ENCODE peak calls at places on chromosomes 3 and 15, in four cellular contexts. One of them, this sample, is unnamed.

GRCh38 chr15:72599855-72600464 is 54.5 kb upstream of the GOLGA6B start:
- DNase-seq in lower leg skin: no peak
- DNase-seq in mesothelial cell of epicardium: no peak
- DNase-seq in left colon: no peak
- DNase-seq in this sample: no peak

GRCh38 chr3:139764069-139764905 is 86.5 kb upstream of the NMNAT3 start:
- DNase-seq in mesothelial cell of epicardium: no peak
- DNase-seq in lower leg skin: no peak
- DNase-seq in left colon: no peak
- DNase-seq in this sample: no peak

GRCh38 chr15:48358681-48359152 is 27.5 kb downstream of the DUT start:
- DNase-seq in mesothelial cell of epicardium: no peak
- DNase-seq in lower leg skin: no peak
- DNase-seq in left colon: no peak
- DNase-seq in this sample: no peak

GRCh38 chr3:60755094-60755493 is 496.2 kb downstream of the FHIT start:
- DNase-seq in left colon: no peak
- DNase-seq in mesothelial cell of epicardium: no peak
- DNase-seq in lower leg skin: no peak
- DNase-seq in this sample: peak

GRCh38 chr3:128448491-128448890 is 18.2 kb downstream of the DNAJB8 start:
- DNase-seq in mesothelial cell of epicardium: no peak
- DNase-seq in lower leg skin: no peak
- DNase-seq in left colon: no peak
- DNase-seq in this sample: no peak

GRCh38 chr3:116148881-116149530 is 296.3 kb downstream of the LSAMP start:
- DNase-seq in left colon: no peak
- DNase-seq in mesothelial cell of epicardium: no peak
- DNase-seq in lower leg skin: no peak
- DNase-seq in this sample: no peak

GRCh38 chr3:170699158-170700053 is 113.5 kb upstream of the SLC7A14 start:
- DNase-seq in lower leg skin: no peak
- DNase-seq in mesothelial cell of epicardium: no peak
- DNase-seq in left colon: no peak
- DNase-seq in this sample: no peak

GRCh38 chr3:12325594-12326295 is 36.9 kb downstream of the PPARG start:
- DNase-seq in lower leg skin: no peak
- DNase-seq in left colon: no peak
- DNase-seq in mesothelial cell of epicardium: no peak
- DNase-seq in this sample: no peak

GRCh38 chr3:33318709-33319380 is 41.6 kb downstream of the FBXL2 start:
- DNase-seq in left colon: no peak
- DNase-seq in lower leg skin: no peak
- DNase-seq in mesothelial cell of epicardium: no peak
- DNase-seq in this sample: no peak

GRCh38 chr3:143016321-143016972 is 15.1 kb downstream of the U2SURP start:
- DNase-seq in lower leg skin: no peak
- DNase-seq in mesothelial cell of epicardium: no peak
- DNase-seq in left colon: no peak
- DNase-seq in this sample: no peak

GRCh38 chr3:90091557-90091956 is 984.1 kb downstream of the EPHA3 start:
- DNase-seq in mesothelial cell of epicardium: no peak
- DNase-seq in lower leg skin: no peak
- DNase-seq in left colon: no peak
- DNase-seq in this sample: no peak

GRCh38 chr15:62874933-62875625 is 167.5 kb upstream of the TPM1 start:
- DNase-seq in mesothelial cell of epicardium: no peak
- DNase-seq in lower leg skin: no peak
- DNase-seq in left colon: peak
- DNase-seq in this sample: no peak

GRCh38 chr15:68431792-68432401 is at the start of gene ITGA11:
- DNase-seq in left colon: peak
- DNase-seq in mesothelial cell of epicardium: peak
- DNase-seq in lower leg skin: peak
- DNase-seq in this sample: no peak

GRCh38 chr3:64253689-64254088 is 28.4 kb upstream of the PRICKLE2 start:
- DNase-seq in lower leg skin: no peak
- DNase-seq in left colon: no peak
- DNase-seq in mesothelial cell of epicardium: no peak
- DNase-seq in this sample: no peak

This sample was measured in H1.